ENCODE peak calls at places on chromosomes 2 and 18, in four cellular contexts. L is A549, Q is K562, X is GM12878. P is an unnamed sample.

GRCh38 chr18:12308386-12309100 is 502 bp downstream of the TUBB6 start:
- DNase-seq in L (peak), Q (peak), X (no peak), P (peak)

GRCh38 chr2:20136149-20136548 is 84.7 kb upstream of the LAPTM4A start:
- DNase-seq in L (no peak), Q (no peak), X (no peak), P (no peak)

GRCh38 chr2:44715671-44716077 is 225.8 kb upstream of the SIX3 start:
- DNase-seq in L (peak), Q (no peak), X (no peak), P (peak)

GRCh38 chr18:46343940-46344372 is 239.8 kb downstream of the HAUS1 start:
- DNase-seq in L (no peak), Q (peak), X (peak), P (no peak)

GRCh38 chr2:73292316-73292905 is 937 bp downstream of the EGR4 start:
- DNase-seq in L (no peak), Q (no peak), X (no peak), P (no peak)

GRCh38 chr2:151264157-151264835 is 2.6 kb upstream of the RBM43 start:
- DNase-seq in L (no peak), Q (no peak), X (no peak), P (peak)

GRCh38 chr2:19695706-19696105 is 206.1 kb downstream of the TTC32 start:
- DNase-seq in L (no peak), Q (no peak), X (no peak), P (no peak)

GRCh38 chr2:147416099-147416498 is 428.7 kb upstream of the ACVR2A start:
- DNase-seq in L (peak), Q (no peak), X (no peak), P (peak)

GRCh38 chr2:60926751-60927568 is 45.6 kb downstream of the REL start:
- DNase-seq in L (no peak), Q (no peak), X (no peak), P (no peak)

DNA sequence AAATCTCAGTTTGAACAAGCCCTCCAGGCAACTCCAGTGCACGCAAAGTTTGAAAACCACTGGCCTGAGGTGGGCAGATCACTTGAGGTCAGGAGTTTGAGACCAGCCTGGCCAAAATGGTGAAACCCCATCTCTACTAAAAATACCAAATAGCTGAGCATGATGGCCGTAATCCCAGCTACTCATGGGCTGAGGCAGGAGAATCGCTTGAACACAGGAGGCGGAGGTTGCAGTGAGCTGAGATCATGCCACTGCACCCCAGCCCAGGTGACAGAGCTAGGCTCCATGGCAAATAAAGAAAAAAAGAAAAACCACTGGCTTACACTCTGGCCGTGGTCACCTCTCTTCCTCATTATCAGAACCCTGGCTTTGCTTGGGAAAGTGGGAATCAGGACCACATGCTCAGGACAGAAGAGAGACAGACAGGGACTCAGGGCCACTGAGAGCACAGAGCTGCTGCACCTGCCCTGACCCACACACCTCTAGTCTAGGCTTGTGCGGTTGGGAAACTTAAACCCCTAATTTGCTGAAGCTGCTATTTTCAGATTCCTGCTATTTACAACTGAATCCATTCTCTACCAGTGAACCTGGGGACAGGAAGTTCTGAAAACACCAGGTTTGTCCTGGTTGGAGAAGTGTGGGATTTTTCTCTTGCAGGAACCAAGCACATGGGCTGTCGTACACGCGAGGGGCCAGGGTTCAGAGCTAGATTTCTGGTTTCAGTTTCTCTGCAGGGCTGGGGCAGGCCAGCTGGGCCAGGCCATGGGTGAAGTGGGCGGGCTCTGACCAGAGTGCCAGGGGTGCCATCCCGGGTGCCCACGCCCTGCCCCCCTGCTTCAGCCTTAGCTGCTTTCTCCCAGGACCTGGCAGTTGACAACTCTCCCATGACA is 51.6 kb upstream of the SLC1A4 start:
- DNase-seq in L (no peak), Q (no peak), X (peak), P (no peak)
- TF ChIP-seq ESRRA in L (no peak), Q (no peak), X (no peak), P (no peak)

GRCh38 chr2:136935119-136935518 is 169.8 kb downstream of the THSD7B start:
- DNase-seq in L (no peak), Q (no peak), X (no peak), P (no peak)

GRCh38 chr2:136927156-136927555 is 161.8 kb downstream of the THSD7B start:
- DNase-seq in L (no peak), Q (no peak), X (no peak), P (no peak)

GRCh38 chr2:136929531-136929930 is 164.2 kb downstream of the THSD7B start:
- DNase-seq in L (no peak), Q (no peak), X (no peak), P (no peak)

GRCh38 chr2:136932700-136933099 is 167.4 kb downstream of the THSD7B start:
- DNase-seq in L (peak), Q (no peak), X (no peak), P (peak)
- TF ChIP-seq HDAC2 in L (no peak), Q (no peak), X (no peak), P (no peak)

GRCh38 chr2:25204190-25204838 is 35.9 kb upstream of the POMC start:
- DNase-seq in L (no peak), Q (no peak), X (no peak), P (no peak)
- TF ChIP-seq ESRRA in L (no peak), Q (no peak), X (no peak), P (no peak)

GRCh38 chr2:67476808-67477790 is 80.0 kb downstream of the ETAA1 start:
- DNase-seq in L (peak), Q (peak), X (no peak), P (peak)
- TF ChIP-seq HDAC2 in L (no peak), Q (no peak), X (no peak), P (no peak)

GRCh38 chr2:120477198-120477597 is 131.3 kb downstream of the INHBB start:
- DNase-seq in L (no peak), Q (no peak), X (no peak), P (no peak)
- TF ChIP-seq ESRRA in L (no peak), Q (no peak), X (no peak), P (no peak)